ENCODE peak calls at places on chromosomes 4 and X, in six cellular contexts. T, K, N, J, P and R are unnamed samples.

GRCh38 chr4:828641-829271 is 2.8 kb upstream of the CPLX1 start:
- DNase-seq in T (peak), K (peak), N (no peak), J (peak), P (no peak), R (no peak)

GRCh38 chrX:40700640-40701342 is 34.6 kb downstream of the MED14 start:
- DNase-seq in T (no peak), K (no peak), N (no peak), J (no peak), P (no peak), R (peak)

GRCh38 chrX:31036895-31037294 is 34.9 kb downstream of the FTHL17 start:
- DNase-seq in T (peak), K (peak), N (no peak), J (peak), P (no peak), R (peak)

GRCh38 chrX:43949669-43950068 is 23.5 kb downstream of the NDP start:
- DNase-seq in T (no peak), K (no peak), N (peak), J (no peak), P (no peak), R (no peak)

GRCh38 chrX:119236599-119237525 is 777 bp downstream of the PGRMC1 start:
- DNase-seq in T (peak), K (peak), N (peak), J (peak), P (peak), R (no peak)

GRCh38 chr4:189029961-189030360 is 890.7 kb downstream of the TRIML1 start:
- DNase-seq in T (no peak), K (no peak), N (no peak), J (no peak), P (no peak), R (no peak)

GRCh38 chr4:90328558-90328957 is 201.4 kb downstream of the CCSER1 start:
- DNase-seq in T (no peak), K (peak), N (no peak), J (peak), P (no peak), R (no peak)

GRCh38 chr4:134665429-134665828 is 463.8 kb upstream of the PABPC4L start:
- DNase-seq in T (no peak), K (no peak), N (no peak), J (no peak), P (no peak), R (no peak)